ENCODE peak calls at places on chromosomes 2 and 18, in five cellular contexts. L is cardiac muscle cell, V is neural progenitor cell, R is heart left ventricle, T is mammary epithelial cell. Z is an unnamed sample.

GRCh38 chr2:28469304-28469703 is 26.6 kb upstream of the PLB1 start:
- DNase-seq in L (peak; percentile 59), V (no peak), R (no peak), T (no peak), Z (no peak)

GRCh38 chr2:109436635-109437225 is 177.0 kb downstream of the SEPTIN10 start:
- DNase-seq in L (no peak), V (no peak), R (peak; percentile 55), T (no peak), Z (no peak)

GRCh38 chr2:224145751-224146355 is 106.8 kb upstream of the SERPINE2 start:
- DNase-seq in L (peak; percentile 88), V (no peak), R (no peak), T (peak; percentile 84), Z (no peak)

GRCh38 chr2:181955010-181955409 is 30.6 kb upstream of the PPP1R1C start:
- DNase-seq in L (peak; percentile 21), V (no peak), R (no peak), T (peak; percentile 72), Z (no peak)

GRCh38 chr2:67304300-67304890 is 92.7 kb upstream of the ETAA1 start:
- DNase-seq in L (no peak), V (no peak), R (no peak), T (peak; percentile 61), Z (no peak)

GRCh38 chr2:69260666-69261065 is 126.4 kb downstream of the GFPT1 start:
- DNase-seq in L (no peak), V (no peak), R (no peak), T (peak; percentile 21), Z (no peak)

GRCh38 chr2:16215892-16216554 is 275.7 kb downstream of the MYCN start:
- DNase-seq in L (no peak), V (no peak), R (no peak), T (no peak), Z (no peak)

GRCh38 chr2:149410701-149411484 is 80.5 kb downstream of the LYPD6 start:
- DNase-seq in L (no peak), V (no peak), R (no peak), T (peak; percentile 87), Z (no peak)

GRCh38 chr2:200042102-200042735 is 86.8 kb downstream of the MAIP1 start:
- DNase-seq in L (peak; percentile 72), V (no peak), R (no peak), T (peak; percentile 19), Z (no peak)

GRCh38 chr18:11985532-11985931 is 4.2 kb downstream of the IMPA2 start:
- DNase-seq in L (no peak), V (no peak), R (no peak), T (no peak), Z (no peak)

GRCh38 chr18:11982981-11983380 is 1.7 kb downstream of the IMPA2 start:
- DNase-seq in L (no peak), V (no peak), R (no peak), T (no peak), Z (no peak)

GRCh38 chr18:11983592-11983991 is 2.3 kb downstream of the IMPA2 start:
- DNase-seq in L (no peak), V (peak; percentile 61), R (no peak), T (no peak), Z (no peak)

GRCh38 chr18:11986061-11986460 is 4.8 kb downstream of the IMPA2 start:
- DNase-seq in L (no peak), V (no peak), R (no peak), T (no peak), Z (no peak)

DNA sequence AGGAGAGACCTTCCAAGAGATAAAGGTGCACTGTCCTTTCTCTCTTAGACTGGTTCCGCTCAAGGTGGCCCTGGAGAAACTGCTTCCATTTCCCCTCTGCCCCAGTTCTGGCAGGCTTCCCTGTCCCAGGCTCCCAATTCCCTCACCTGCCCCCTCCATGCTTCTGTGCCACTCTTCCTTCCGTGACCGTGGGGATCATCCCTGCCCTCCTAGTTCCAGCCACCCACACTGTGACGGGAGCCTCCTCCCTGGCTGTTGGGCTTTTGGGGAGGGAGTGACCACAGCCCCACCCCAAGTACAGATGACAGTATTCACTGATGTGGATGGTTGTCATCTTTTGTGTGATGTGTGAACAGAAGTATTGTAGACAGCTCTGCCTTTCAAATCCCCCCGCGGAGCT is 2.8 kb downstream of the IMPA2 start:
- DNase-seq in L (no peak), V (no peak), R (no peak), T (no peak), Z (no peak)
- H3K27me3 ChIP-seq in L (no peaks in the 10 kb centered on the region), V (peaks cover 8% of the 10 kb centered on the region), R (no peaks in the 10 kb centered on the region), T (no peaks in the 10 kb centered on the region), Z (no peaks in the 10 kb centered on the region)

GRCh38 chr2:202346180-202346579 is 29.9 kb upstream of the BMPR2 start:
- DNase-seq in L (peak; percentile 7), V (no peak), R (no peak), T (no peak), Z (no peak)
- H3K4me3 ChIP-seq in L (no peak overlapping the region), V (no peak overlapping the region), R (no peak overlapping the region), T (no peak overlapping the region), Z (no peak overlapping the region)

GRCh38 chr2:137493261-137493660 is 471.0 kb upstream of the HNMT start:
- DNase-seq in L (no peak), V (no peak), R (no peak), T (no peak), Z (no peak)
- H3K27me3 ChIP-seq in L (peaks cover 46% of the 10 kb centered on the region), V (no peaks in the 10 kb centered on the region), R (no peaks in the 10 kb centered on the region), T (no peaks in the 10 kb centered on the region), Z (no peaks in the 10 kb centered on the region)

DNA sequence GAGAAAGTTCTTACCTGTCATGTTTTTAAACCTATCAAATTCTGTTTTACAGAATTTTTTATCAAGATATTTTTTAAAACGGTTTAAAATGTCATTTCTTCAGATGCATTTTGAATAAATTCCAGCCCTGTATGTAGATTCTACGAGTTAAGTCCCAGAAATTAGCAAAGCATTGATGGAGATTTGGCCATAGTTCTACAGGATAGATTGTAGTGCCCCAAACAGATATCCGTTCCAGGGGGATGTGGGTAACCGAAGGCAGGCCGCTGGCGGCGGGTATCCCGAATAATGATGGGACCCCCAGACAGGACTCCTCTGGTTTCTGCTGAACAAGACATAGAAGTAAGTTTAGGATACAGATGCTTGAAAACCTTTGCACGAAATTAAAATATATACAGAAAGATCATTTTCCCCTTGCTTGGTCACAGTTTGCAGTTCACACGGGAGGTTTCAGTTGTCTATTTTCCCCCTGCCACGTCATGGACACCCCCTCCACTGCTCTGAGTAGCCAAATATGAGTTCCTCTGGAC is 755 bp downstream of the NOL4 start:
- DNase-seq in L (no peak), V (peak; percentile 6), R (no peak), T (no peak), Z (no peak)
- H3K4me3 ChIP-seq in L (peak overlapping the region; percentile 62), V (peak overlapping the region; percentile 71), R (peak overlapping the region; percentile 59), T (no peak overlapping the region), Z (peak overlapping the region; percentile 56)

DNA sequence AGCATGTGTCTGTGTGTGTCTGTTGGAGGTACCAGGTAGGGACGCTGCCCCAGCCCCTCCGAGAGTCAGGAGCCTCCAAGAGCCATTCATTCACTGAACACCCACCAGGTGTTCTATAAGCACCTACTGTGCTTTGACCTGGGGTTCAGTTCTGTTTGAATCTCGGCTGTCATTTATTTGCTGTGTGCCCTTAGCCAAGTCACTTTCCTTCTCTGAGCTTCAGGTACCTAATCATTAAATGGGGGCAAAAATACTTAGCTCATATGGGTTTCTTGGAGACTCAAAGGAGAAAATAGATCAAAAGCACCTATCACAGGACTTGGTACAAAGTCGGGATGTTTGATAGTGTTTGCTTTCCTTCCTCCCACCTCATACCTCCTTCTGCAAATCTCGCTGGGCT is 13.2 kb downstream of the ASIC4 start:
- DNase-seq in L (no peak), V (no peak), R (no peak), T (no peak), Z (no peak)
- H3K27me3 ChIP-seq in L (no peaks in the 10 kb centered on the region), V (peaks cover 53% of the 10 kb centered on the region), R (peaks cover 51% of the 10 kb centered on the region), T (peaks cover 2% of the 10 kb centered on the region), Z (no peaks in the 10 kb centered on the region)

Z was measured in testis.